ENCODE peak calls at places on chromosomes 1 and 21, in eight cellular contexts. Q is transverse colon, R is GM23338, A is ovary, F is kidney, D is A549, C is PC-3, X is body of pancreas. G is an unnamed sample.

GRCh38 chr21:26849428-26850115 is 4.4 kb upstream of the ADAMTS1 start:
- DNase-seq in Q (no peak), R (peak), A (no peak), F (no peak), D (no peak), C (peak), X (peak), G (no peak)

GRCh38 chr1:19081218-19081893 is 124.9 kb upstream of the IFFO2 start:
- DNase-seq in Q (peak), R (no peak), A (no peak), F (no peak), D (peak), C (peak), X (peak), G (no peak)

GRCh38 chr1:201982082-201982922 is at the start of gene RNPEP:
- DNase-seq in Q (peak), R (peak), A (peak), F (peak), D (peak), C (peak), X (peak), G (no peak)

GRCh38 chr21:25191141-25191540 is 416.1 kb downstream of the MRPL39 start:
- DNase-seq in Q (no peak), R (no peak), A (no peak), F (no peak), D (no peak), C (peak), X (no peak), G (no peak)

GRCh38 chr1:236623371-236624166 is 19.3 kb upstream of the HEATR1 start:
- DNase-seq in Q (no peak), R (no peak), A (no peak), F (no peak), D (no peak), C (peak), X (no peak), G (no peak)

GRCh38 chr1:240237305-240237721 is 145.6 kb downstream of the FMN2 start:
- DNase-seq in Q (no peak), R (no peak), A (peak), F (no peak), D (no peak), C (no peak), X (no peak), G (peak)

GRCh38 chr1:15696956-15697521 is 12.9 kb downstream of the PLEKHM2 start:
- DNase-seq in Q (peak), R (no peak), A (no peak), F (no peak), D (no peak), C (no peak), X (peak), G (no peak)

GRCh38 chr1:14878951-14879350 is 274.6 kb upstream of the TMEM51 start:
- DNase-seq in Q (no peak), R (no peak), A (no peak), F (no peak), D (no peak), C (no peak), X (peak), G (no peak)

GRCh38 chr21:37563641-37564340 is 197.2 kb downstream of the DYRK1A start:
- DNase-seq in Q (peak), R (peak), A (peak), F (peak), D (peak), C (peak), X (peak), G (peak)

GRCh38 chr1:70818391-70818790 is 229.2 kb downstream of the PTGER3 start:
- DNase-seq in Q (no peak), R (no peak), A (no peak), F (no peak), D (no peak), C (no peak), X (no peak), G (no peak)

GRCh38 chr1:38589036-38589435 is 270.5 kb downstream of the RRAGC start:
- DNase-seq in Q (no peak), R (no peak), A (no peak), F (no peak), D (no peak), C (no peak), X (peak), G (no peak)

GRCh38 chr1:168977618-168978017 is 128.9 kb upstream of the ATP1B1 start:
- DNase-seq in Q (no peak), R (peak), A (no peak), F (no peak), D (no peak), C (peak), X (no peak), G (no peak)

GRCh38 chr1:79594121-79594698 is 587.7 kb upstream of the ADGRL4 start:
- DNase-seq in Q (no peak), R (no peak), A (no peak), F (no peak), D (no peak), C (no peak), X (no peak), G (no peak)
- TF ChIP-seq CTCF in Q (no peak), R (no peak), A (no peak), F (no peak), D (no peak), C (no peak), X (no peak), G (no peak)

GRCh38 chr1:209825591-209826433 is 2.0 kb upstream of the UTP25 start:
- DNase-seq in Q (no peak), R (no peak), A (no peak), F (no peak), D (no peak), C (peak), X (no peak), G (no peak)

GRCh38 chr1:209822706-209823105 is 5.1 kb upstream of the UTP25 start:
- DNase-seq in Q (no peak), R (no peak), A (no peak), F (no peak), D (no peak), C (no peak), X (no peak), G (no peak)

GRCh38 chr1:209827384-209828261 is at the start of gene UTP25:
- DNase-seq in Q (peak), R (peak), A (peak), F (peak), D (peak), C (peak), X (peak), G (peak)

GRCh38 chr1:209820986-209821385 is 6.8 kb upstream of the UTP25 start:
- DNase-seq in Q (no peak), R (no peak), A (no peak), F (no peak), D (no peak), C (no peak), X (no peak), G (no peak)

DNA sequence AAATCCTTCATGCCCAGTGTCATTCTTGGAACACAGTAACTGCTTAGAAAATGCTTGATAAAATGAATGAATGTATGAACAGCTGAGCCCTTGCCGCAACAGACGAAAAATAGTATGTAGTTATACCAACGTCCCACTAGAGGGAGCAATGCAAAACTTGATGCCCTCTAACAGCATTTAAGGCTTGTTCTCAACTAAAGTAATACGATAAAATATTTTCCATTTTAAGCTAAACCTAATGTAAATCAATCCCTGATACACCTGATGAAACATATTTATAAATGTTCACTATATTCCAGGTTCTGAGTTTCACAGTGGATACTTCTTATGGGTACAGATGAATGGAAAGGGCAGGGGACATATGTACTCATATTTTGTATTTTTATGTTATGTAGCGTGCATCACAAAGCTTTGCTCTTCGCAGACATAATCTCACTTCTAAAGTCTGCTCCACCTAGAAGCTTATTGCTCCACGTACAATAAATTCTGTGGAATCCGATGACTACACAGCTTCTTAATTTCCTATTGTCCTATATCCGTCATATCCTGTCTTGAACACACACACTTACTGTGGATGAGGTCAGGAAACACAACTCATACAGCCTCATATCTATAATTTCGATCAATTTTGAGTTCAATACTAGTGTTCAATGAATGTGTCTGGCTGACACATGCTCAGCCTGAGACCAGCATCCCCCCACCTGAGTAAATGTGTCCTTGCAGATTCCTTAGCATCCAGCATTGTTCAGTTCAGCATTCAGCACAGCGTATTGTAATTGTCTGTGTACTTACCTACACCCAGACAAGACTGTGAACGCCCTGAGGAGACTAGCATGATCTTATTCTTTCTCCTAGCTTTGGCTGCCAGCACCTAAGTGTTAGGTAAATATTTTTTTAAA is 4.4 kb upstream of the UTP25 start:
- DNase-seq in Q (no peak), R (peak), A (no peak), F (no peak), D (peak), C (peak), X (peak), G (peak)
- H3K4me3 ChIP-seq in Q (peak), R (no peak), A (no peak), F (peak), D (no peak), C (peak), X (no peak), G (no peak)

GRCh38 chr1:156750191-156750931 is 1.1 kb downstream of the HDGF start:
- DNase-seq in Q (peak), R (peak), A (no peak), F (peak), D (no peak), C (peak), X (peak), G (no peak)
- TF ChIP-seq CTCF in Q (no peak), R (no peak), A (no peak), F (no peak), D (no peak), C (no peak), X (no peak), G (no peak)

GRCh38 chr1:47440052-47440848 is 2.4 kb downstream of the FOXD2 start:
- DNase-seq in Q (no peak), R (peak), A (no peak), F (no peak), D (no peak), C (no peak), X (no peak), G (no peak)
- H3K4me3 ChIP-seq in Q (peak), R (no peak), A (no peak), F (no peak), D (no peak), C (no peak), X (no peak), G (no peak)

GRCh38 chr1:180917306-180918065 is 4.8 kb downstream of the KIAA1614 start:
- DNase-seq in Q (no peak), R (peak), A (no peak), F (peak), D (peak), C (no peak), X (no peak), G (no peak)
- TF ChIP-seq CTCF in Q (no peak), R (peak), A (no peak), F (no peak), D (no peak), C (no peak), X (no peak), G (no peak)

G was measured in HFF-Myc.